ENCODE peak calls at places on chromosomes 16 and 17, in nine cellular contexts. One of them, this sample, is unnamed.

GRCh38 chr16:81384006-81384405 is 60.6 kb upstream of the CMIP start:
- DNase-seq in iPS-NIHi11: no peak
- DNase-seq in NCI-H1092: no peak
- DNase-seq in memory B cell: no peak
- DNase-seq in esophagus squamous epithelium: no peak
- DNase-seq in central memory CD4-positive, alpha-beta T cell: no peak
- DNase-seq in ACHN: no peak
- DNase-seq in GM20000: no peak
- DNase-seq in skeletal muscle cell: no peak
- DNase-seq in this sample: no peak

GRCh38 chr16:31487720-31488629 is 5.1 kb downstream of the SLC5A2 start:
- DNase-seq in iPS-NIHi11: peak
- DNase-seq in NCI-H1092: peak
- DNase-seq in memory B cell: peak
- DNase-seq in esophagus squamous epithelium: no peak
- DNase-seq in central memory CD4-positive, alpha-beta T cell: peak
- DNase-seq in ACHN: peak
- DNase-seq in GM20000: peak
- DNase-seq in skeletal muscle cell: no peak
- DNase-seq in this sample: peak

GRCh38 chr17:21394265-21394664 is 18.1 kb downstream of the KCNJ12 start:
- DNase-seq in iPS-NIHi11: no peak
- DNase-seq in NCI-H1092: no peak
- DNase-seq in memory B cell: no peak
- DNase-seq in esophagus squamous epithelium: no peak
- DNase-seq in central memory CD4-positive, alpha-beta T cell: no peak
- DNase-seq in ACHN: no peak
- DNase-seq in GM20000: no peak
- DNase-seq in skeletal muscle cell: no peak
- DNase-seq in this sample: no peak

GRCh38 chr17:61372436-61372835 is 27.2 kb upstream of the TBX2 start:
- DNase-seq in iPS-NIHi11: no peak
- DNase-seq in NCI-H1092: no peak
- DNase-seq in memory B cell: no peak
- DNase-seq in esophagus squamous epithelium: no peak
- DNase-seq in central memory CD4-positive, alpha-beta T cell: no peak
- DNase-seq in ACHN: no peak
- DNase-seq in GM20000: no peak
- DNase-seq in skeletal muscle cell: no peak
- DNase-seq in this sample: no peak

GRCh38 chr17:3890082-3890892 is 2.6 kb downstream of the CAMKK1 start:
- DNase-seq in iPS-NIHi11: no peak
- DNase-seq in NCI-H1092: peak
- DNase-seq in memory B cell: no peak
- DNase-seq in esophagus squamous epithelium: no peak
- DNase-seq in central memory CD4-positive, alpha-beta T cell: no peak
- DNase-seq in ACHN: peak
- DNase-seq in GM20000: no peak
- DNase-seq in skeletal muscle cell: peak
- DNase-seq in this sample: no peak

GRCh38 chr17:20092292-20092867 is 83.2 kb downstream of the SPECC1 start:
- DNase-seq in iPS-NIHi11: no peak
- DNase-seq in NCI-H1092: peak
- DNase-seq in memory B cell: no peak
- DNase-seq in esophagus squamous epithelium: no peak
- DNase-seq in central memory CD4-positive, alpha-beta T cell: no peak
- DNase-seq in ACHN: no peak
- DNase-seq in GM20000: no peak
- DNase-seq in skeletal muscle cell: no peak
- DNase-seq in this sample: no peak

GRCh38 chr16:9042943-9043680 is 48.3 kb upstream of the HAPSTR1 start:
- DNase-seq in iPS-NIHi11: no peak
- DNase-seq in NCI-H1092: no peak
- DNase-seq in memory B cell: no peak
- DNase-seq in esophagus squamous epithelium: no peak
- DNase-seq in central memory CD4-positive, alpha-beta T cell: no peak
- DNase-seq in ACHN: no peak
- DNase-seq in GM20000: no peak
- DNase-seq in skeletal muscle cell: peak
- DNase-seq in this sample: no peak

GRCh38 chr17:57363998-57364645 is 107.8 kb downstream of the MSI2 start:
- DNase-seq in iPS-NIHi11: no peak
- DNase-seq in NCI-H1092: no peak
- DNase-seq in memory B cell: no peak
- DNase-seq in esophagus squamous epithelium: no peak
- DNase-seq in central memory CD4-positive, alpha-beta T cell: no peak
- DNase-seq in ACHN: no peak
- DNase-seq in GM20000: no peak
- DNase-seq in skeletal muscle cell: no peak
- DNase-seq in this sample: no peak

GRCh38 chr17:57130708-57131461 is 45.8 kb downstream of the AKAP1 start:
- DNase-seq in iPS-NIHi11: peak
- DNase-seq in NCI-H1092: peak
- DNase-seq in memory B cell: peak
- DNase-seq in esophagus squamous epithelium: peak
- DNase-seq in central memory CD4-positive, alpha-beta T cell: peak
- DNase-seq in ACHN: peak
- DNase-seq in GM20000: peak
- DNase-seq in skeletal muscle cell: peak
- DNase-seq in this sample: peak

GRCh38 chr16:11127610-11128195 is 128.3 kb downstream of the SOCS1 start:
- DNase-seq in iPS-NIHi11: no peak
- DNase-seq in NCI-H1092: no peak
- DNase-seq in memory B cell: no peak
- DNase-seq in esophagus squamous epithelium: no peak
- DNase-seq in central memory CD4-positive, alpha-beta T cell: no peak
- DNase-seq in ACHN: no peak
- DNase-seq in GM20000: no peak
- DNase-seq in skeletal muscle cell: no peak
- DNase-seq in this sample: no peak

GRCh38 chr16:49631521-49632041 is 224.3 kb downstream of the ZNF423 start:
- DNase-seq in iPS-NIHi11: no peak
- DNase-seq in NCI-H1092: no peak
- DNase-seq in memory B cell: no peak
- DNase-seq in esophagus squamous epithelium: no peak
- DNase-seq in central memory CD4-positive, alpha-beta T cell: no peak
- DNase-seq in ACHN: no peak
- DNase-seq in GM20000: no peak
- DNase-seq in skeletal muscle cell: no peak
- DNase-seq in this sample: no peak

GRCh38 chr16:87924041-87924851 is 12.1 kb downstream of the CA5A start:
- DNase-seq in iPS-NIHi11: peak
- DNase-seq in NCI-H1092: peak
- DNase-seq in memory B cell: peak
- DNase-seq in esophagus squamous epithelium: no peak
- DNase-seq in central memory CD4-positive, alpha-beta T cell: no peak
- DNase-seq in ACHN: peak
- DNase-seq in GM20000: peak
- DNase-seq in skeletal muscle cell: no peak
- DNase-seq in this sample: no peak

GRCh38 chr17:62671553-62671952 is 44.1 kb downstream of the MRC2 start:
- DNase-seq in iPS-NIHi11: no peak
- DNase-seq in NCI-H1092: peak
- DNase-seq in memory B cell: no peak
- DNase-seq in esophagus squamous epithelium: no peak
- DNase-seq in central memory CD4-positive, alpha-beta T cell: no peak
- DNase-seq in ACHN: no peak
- DNase-seq in GM20000: no peak
- DNase-seq in skeletal muscle cell: no peak
- DNase-seq in this sample: no peak

GRCh38 chr17:78947235-78948153 is 22.3 kb upstream of the TIMP2 start:
- DNase-seq in iPS-NIHi11: no peak
- DNase-seq in NCI-H1092: no peak
- DNase-seq in memory B cell: no peak
- DNase-seq in esophagus squamous epithelium: no peak
- DNase-seq in central memory CD4-positive, alpha-beta T cell: no peak
- DNase-seq in ACHN: no peak
- DNase-seq in GM20000: no peak
- DNase-seq in skeletal muscle cell: no peak
- DNase-seq in this sample: no peak

GRCh38 chr17:18198530-18198929 is 14.9 kb downstream of the ALKBH5 start:
- DNase-seq in iPS-NIHi11: no peak
- DNase-seq in NCI-H1092: no peak
- DNase-seq in memory B cell: no peak
- DNase-seq in esophagus squamous epithelium: no peak
- DNase-seq in central memory CD4-positive, alpha-beta T cell: no peak
- DNase-seq in ACHN: no peak
- DNase-seq in GM20000: no peak
- DNase-seq in skeletal muscle cell: no peak
- DNase-seq in this sample: no peak

GRCh38 chr16:26569793-26570192 is 496.9 kb upstream of the C16orf82 start:
- DNase-seq in iPS-NIHi11: peak
- DNase-seq in NCI-H1092: no peak
- DNase-seq in memory B cell: no peak
- DNase-seq in esophagus squamous epithelium: no peak
- DNase-seq in central memory CD4-positive, alpha-beta T cell: no peak
- DNase-seq in ACHN: peak
- DNase-seq in GM20000: peak
- DNase-seq in skeletal muscle cell: no peak
- DNase-seq in this sample: no peak

GRCh38 chr16:46883353-46883689 is 841 bp upstream of the GPT2 start:
- DNase-seq in iPS-NIHi11: no peak
- DNase-seq in NCI-H1092: peak
- DNase-seq in memory B cell: no peak
- DNase-seq in esophagus squamous epithelium: no peak
- DNase-seq in central memory CD4-positive, alpha-beta T cell: no peak
- DNase-seq in ACHN: no peak
- DNase-seq in GM20000: no peak
- DNase-seq in skeletal muscle cell: no peak
- DNase-seq in this sample: no peak

GRCh38 chr17:78400581-78401240 is 22.3 kb downstream of the PGS1 start:
- DNase-seq in iPS-NIHi11: no peak
- DNase-seq in NCI-H1092: no peak
- DNase-seq in memory B cell: no peak
- DNase-seq in esophagus squamous epithelium: no peak
- DNase-seq in central memory CD4-positive, alpha-beta T cell: no peak
- DNase-seq in ACHN: no peak
- DNase-seq in GM20000: no peak
- DNase-seq in skeletal muscle cell: no peak
- DNase-seq in this sample: no peak

This sample was measured in activated T-helper 2 cell treated with anti-CD3 and anti-CD28 coated beads, Interferon-gamma antibody, Interleukin-2, Interleukin-4, amounts not matched to agents 10 μg/mL and 5 μg/mL and 100 μg/mL, durations not matched to agents 14 hours and 24 hours and 36 hours.